ENCODE peak calls at places on chromosomes 1 and 21, in six cellular contexts. One of them, this sample, is unnamed.

GRCh38 chr21:39137248-39138186 is 45.7 kb downstream of the PSMG1 start:
- DNase-seq in colonic mucosa: no peak
- DNase-seq in right lobe of liver: peak; percentile 41
- DNase-seq in PC-3: peak; percentile 35
- DNase-seq in aorta: no peak
- DNase-seq in breast epithelium: no peak
- DNase-seq in this sample: no peak

GRCh38 chr21:14403681-14404318 is 20.9 kb upstream of the HSPA13 start:
- DNase-seq in colonic mucosa: no peak
- DNase-seq in right lobe of liver: no peak
- DNase-seq in PC-3: peak; percentile 65
- DNase-seq in aorta: no peak
- DNase-seq in breast epithelium: no peak
- DNase-seq in this sample: no peak

GRCh38 chr21:39156024-39156423 is 27.2 kb downstream of the PSMG1 start:
- DNase-seq in colonic mucosa: no peak
- DNase-seq in right lobe of liver: no peak
- DNase-seq in PC-3: no peak
- DNase-seq in aorta: no peak
- DNase-seq in breast epithelium: no peak
- DNase-seq in this sample: no peak

GRCh38 chr1:151135433-151136385 is 10.7 kb downstream of the SEMA6C start:
- DNase-seq in colonic mucosa: no peak
- DNase-seq in right lobe of liver: no peak
- DNase-seq in PC-3: no peak
- DNase-seq in aorta: no peak
- DNase-seq in breast epithelium: no peak
- DNase-seq in this sample: no peak

GRCh38 chr21:34582506-34583150 is 32.3 kb downstream of the RCAN1 start:
- DNase-seq in colonic mucosa: peak; percentile 29
- DNase-seq in right lobe of liver: no peak
- DNase-seq in PC-3: peak; percentile 54
- DNase-seq in aorta: no peak
- DNase-seq in breast epithelium: peak; percentile 55
- DNase-seq in this sample: no peak

GRCh38 chr1:183872406-183872805 is 67.5 kb downstream of the RGL1 start:
- DNase-seq in colonic mucosa: no peak
- DNase-seq in right lobe of liver: no peak
- DNase-seq in PC-3: no peak
- DNase-seq in aorta: no peak
- DNase-seq in breast epithelium: no peak
- DNase-seq in this sample: no peak

GRCh38 chr1:12617901-12618660 is at the start of gene DHRS3:
- DNase-seq in colonic mucosa: peak; percentile 84
- DNase-seq in right lobe of liver: peak; percentile 85
- DNase-seq in PC-3: peak; percentile 89
- DNase-seq in aorta: peak; percentile 91
- DNase-seq in breast epithelium: peak; percentile 90
- DNase-seq in this sample: no peak

GRCh38 chr1:77590653-77591052 is 91.8 kb downstream of the ZZZ3 start:
- DNase-seq in colonic mucosa: no peak
- DNase-seq in right lobe of liver: no peak
- DNase-seq in PC-3: no peak
- DNase-seq in aorta: no peak
- DNase-seq in breast epithelium: no peak
- DNase-seq in this sample: no peak

GRCh38 chr1:42258218-42258617 is 76.8 kb downstream of the FOXJ3 start:
- DNase-seq in colonic mucosa: no peak
- DNase-seq in right lobe of liver: no peak
- DNase-seq in PC-3: no peak
- DNase-seq in aorta: no peak
- DNase-seq in breast epithelium: no peak
- DNase-seq in this sample: no peak

GRCh38 chr1:30451532-30452125 is 271.8 kb downstream of the MATN1 start:
- DNase-seq in colonic mucosa: no peak
- DNase-seq in right lobe of liver: no peak
- DNase-seq in PC-3: no peak
- DNase-seq in aorta: no peak
- DNase-seq in breast epithelium: no peak
- DNase-seq in this sample: peak; percentile 29

GRCh38 chr1:90716243-90716551 is 905 bp downstream of the BARHL2 start:
- DNase-seq in colonic mucosa: no peak
- DNase-seq in right lobe of liver: no peak
- DNase-seq in PC-3: no peak
- DNase-seq in aorta: no peak
- DNase-seq in breast epithelium: no peak
- DNase-seq in this sample: no peak

GRCh38 chr1:94863297-94863911 is 43.2 kb downstream of the SLC44A3 start:
- DNase-seq in colonic mucosa: no peak
- DNase-seq in right lobe of liver: no peak
- DNase-seq in PC-3: peak; percentile 63
- DNase-seq in aorta: no peak
- DNase-seq in breast epithelium: peak; percentile 35
- DNase-seq in this sample: no peak

GRCh38 chr1:243621973-243622372 is 228.1 kb downstream of the AKT3 start:
- DNase-seq in colonic mucosa: no peak
- DNase-seq in right lobe of liver: no peak
- DNase-seq in PC-3: no peak
- DNase-seq in aorta: no peak
- DNase-seq in breast epithelium: no peak
- DNase-seq in this sample: no peak

GRCh38 chr1:209150114-209150513 is 433.4 kb upstream of the CAMK1G start:
- DNase-seq in colonic mucosa: no peak
- DNase-seq in right lobe of liver: no peak
- DNase-seq in PC-3: peak; percentile 70
- DNase-seq in aorta: no peak
- DNase-seq in breast epithelium: no peak
- DNase-seq in this sample: no peak

GRCh38 chr1:64042331-64043100 is 160.9 kb upstream of the UBE2U start:
- DNase-seq in colonic mucosa: no peak
- DNase-seq in right lobe of liver: no peak
- DNase-seq in PC-3: peak; percentile 96
- DNase-seq in aorta: no peak
- DNase-seq in breast epithelium: no peak
- DNase-seq in this sample: peak; percentile 64

GRCh38 chr1:205049479-205049878 is 6.5 kb downstream of the CNTN2 start:
- DNase-seq in colonic mucosa: no peak
- DNase-seq in right lobe of liver: no peak
- DNase-seq in PC-3: no peak
- DNase-seq in aorta: no peak
- DNase-seq in breast epithelium: no peak
- DNase-seq in this sample: no peak

GRCh38 chr1:1264868-1265272 is 8.8 kb downstream of the UBE2J2 start:
- DNase-seq in colonic mucosa: no peak
- DNase-seq in right lobe of liver: no peak
- DNase-seq in PC-3: peak; percentile 100
- DNase-seq in aorta: no peak
- DNase-seq in breast epithelium: no peak
- DNase-seq in this sample: no peak

GRCh38 chr1:48246727-48247126 is 24.2 kb downstream of the SLC5A9 start:
- DNase-seq in colonic mucosa: peak; percentile 89
- DNase-seq in right lobe of liver: peak; percentile 72
- DNase-seq in PC-3: peak; percentile 11
- DNase-seq in aorta: peak; percentile 72
- DNase-seq in breast epithelium: peak; percentile 74
- DNase-seq in this sample: no peak

GRCh38 chr1:211630236-211631081 is 45.0 kb downstream of the NEK2 start:
- DNase-seq in colonic mucosa: no peak
- DNase-seq in right lobe of liver: no peak
- DNase-seq in PC-3: no peak
- DNase-seq in aorta: no peak
- DNase-seq in breast epithelium: no peak
- DNase-seq in this sample: no peak

GRCh38 chr21:35925497-35925896 is 134.8 kb downstream of the SETD4 start:
- DNase-seq in colonic mucosa: no peak
- DNase-seq in right lobe of liver: no peak
- DNase-seq in PC-3: peak; percentile 34
- DNase-seq in aorta: peak; percentile 53
- DNase-seq in breast epithelium: peak; percentile 30
- DNase-seq in this sample: no peak

GRCh38 chr1:155591770-155592169 is 18.2 kb upstream of the MSTO1 start:
- DNase-seq in colonic mucosa: peak; percentile 32
- DNase-seq in right lobe of liver: no peak
- DNase-seq in PC-3: peak; percentile 82
- DNase-seq in aorta: no peak
- DNase-seq in breast epithelium: no peak
- DNase-seq in this sample: no peak

GRCh38 chr1:54253480-54253879 is 53.5 kb downstream of the MRPL37 start:
- DNase-seq in colonic mucosa: no peak
- DNase-seq in right lobe of liver: no peak
- DNase-seq in PC-3: peak; percentile 92
- DNase-seq in aorta: no peak
- DNase-seq in breast epithelium: no peak
- DNase-seq in this sample: no peak

GRCh38 chr1:231611111-231611510 is 15.5 kb upstream of the DISC1 start:
- DNase-seq in colonic mucosa: no peak
- DNase-seq in right lobe of liver: no peak
- DNase-seq in PC-3: no peak
- DNase-seq in aorta: no peak
- DNase-seq in breast epithelium: no peak
- DNase-seq in this sample: no peak

GRCh38 chr1:17196496-17197180 is 8.3 kb upstream of the PADI1 start:
- DNase-seq in colonic mucosa: no peak
- DNase-seq in right lobe of liver: no peak
- DNase-seq in PC-3: no peak
- DNase-seq in aorta: no peak
- DNase-seq in breast epithelium: no peak
- DNase-seq in this sample: no peak

GRCh38 chr1:170063109-170063826 is 11.2 kb downstream of the KIFAP3 start:
- DNase-seq in colonic mucosa: no peak
- DNase-seq in right lobe of liver: no peak
- DNase-seq in PC-3: peak; percentile 76
- DNase-seq in aorta: no peak
- DNase-seq in breast epithelium: no peak
- DNase-seq in this sample: no peak

GRCh38 chr1:184888505-184888904 is 85.8 kb downstream of the NIBAN1 start:
- DNase-seq in colonic mucosa: no peak
- DNase-seq in right lobe of liver: no peak
- DNase-seq in PC-3: peak; percentile 67
- DNase-seq in aorta: no peak
- DNase-seq in breast epithelium: no peak
- DNase-seq in this sample: no peak

GRCh38 chr1:109271458-109271857 is 11.5 kb downstream of the PSRC1 start:
- DNase-seq in colonic mucosa: no peak
- DNase-seq in right lobe of liver: no peak
- DNase-seq in PC-3: no peak
- DNase-seq in aorta: no peak
- DNase-seq in breast epithelium: no peak
- DNase-seq in this sample: no peak

GRCh38 chr1:29864431-29865022 is 628.2 kb downstream of the PTPRU start:
- DNase-seq in colonic mucosa: no peak
- DNase-seq in right lobe of liver: no peak
- DNase-seq in PC-3: no peak
- DNase-seq in aorta: no peak
- DNase-seq in breast epithelium: no peak
- DNase-seq in this sample: no peak

DNA sequence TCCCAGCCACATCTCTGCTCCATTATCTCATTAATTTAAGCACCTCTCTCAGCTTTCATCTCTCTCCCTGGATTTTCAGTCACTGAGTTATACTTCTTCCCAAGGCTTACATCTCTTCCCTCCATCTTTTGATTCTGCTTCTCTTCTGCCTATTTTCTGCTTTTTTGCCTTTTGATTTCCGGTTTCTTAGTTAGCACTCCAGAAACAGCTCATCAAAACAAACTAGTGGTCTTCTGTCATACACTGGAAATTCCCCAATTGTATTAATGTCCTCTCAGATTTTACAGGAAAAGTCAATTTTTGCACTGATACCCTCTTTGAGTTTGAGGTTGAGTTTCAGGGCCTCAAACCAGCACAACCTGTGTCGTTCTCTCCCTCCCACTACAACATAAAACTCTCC is 1.5 kb downstream of the LCE3E start:
- DNase-seq in colonic mucosa: no peak
- DNase-seq in right lobe of liver: no peak
- DNase-seq in PC-3: no peak
- DNase-seq in aorta: no peak
- DNase-seq in breast epithelium: no peak
- DNase-seq in this sample: no peak
- H3K9me3 ChIP-seq in colonic mucosa: no peaks in the 10 kb centered on the region
- H3K9me3 ChIP-seq in right lobe of liver: peaks cover 5% of the 10 kb centered on the region
- H3K9me3 ChIP-seq in PC-3: peaks cover 10% of the 10 kb centered on the region
- H3K9me3 ChIP-seq in aorta: no peaks in the 10 kb centered on the region
- H3K9me3 ChIP-seq in breast epithelium: peaks cover 3% of the 10 kb centered on the region
- H3K9me3 ChIP-seq in this sample: peaks cover 7% of the 10 kb centered on the region

DNA sequence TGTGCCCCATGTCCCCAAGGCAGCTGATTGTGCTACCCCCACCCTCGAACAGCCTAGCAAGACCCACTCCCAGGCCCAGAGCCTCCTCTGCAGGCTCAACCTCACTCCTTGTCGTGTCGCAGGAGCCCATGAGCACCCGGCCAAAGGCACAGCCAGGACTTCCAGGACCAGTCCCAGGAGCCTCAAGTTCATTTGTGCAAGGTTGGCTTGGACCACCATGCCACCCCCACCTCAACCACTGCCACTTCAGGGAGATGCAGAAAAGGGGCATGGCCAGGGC is 54.4 kb upstream of the KRTAP11-1 start:
- DNase-seq in colonic mucosa: no peak
- DNase-seq in right lobe of liver: no peak
- DNase-seq in PC-3: no peak
- DNase-seq in aorta: no peak
- DNase-seq in breast epithelium: no peak
- DNase-seq in this sample: no peak
- H3K9me3 ChIP-seq in colonic mucosa: no peaks in the 10 kb centered on the region
- H3K9me3 ChIP-seq in right lobe of liver: no peaks in the 10 kb centered on the region
- H3K9me3 ChIP-seq in PC-3: no peaks in the 10 kb centered on the region
- H3K9me3 ChIP-seq in aorta: no peaks in the 10 kb centered on the region
- H3K9me3 ChIP-seq in breast epithelium: peaks cover 8% of the 10 kb centered on the region
- H3K9me3 ChIP-seq in this sample: no peaks in the 10 kb centered on the region

GRCh38 chr21:18970416-18970815 is 566.8 kb upstream of the TMPRSS15 start:
- DNase-seq in colonic mucosa: no peak
- DNase-seq in right lobe of liver: no peak
- DNase-seq in PC-3: no peak
- DNase-seq in aorta: no peak
- DNase-seq in breast epithelium: no peak
- DNase-seq in this sample: no peak
- H3K9me3 ChIP-seq in colonic mucosa: no peaks in the 10 kb centered on the region
- H3K9me3 ChIP-seq in right lobe of liver: no peaks in the 10 kb centered on the region
- H3K9me3 ChIP-seq in PC-3: no peaks in the 10 kb centered on the region
- H3K9me3 ChIP-seq in aorta: peaks cover 1% of the 10 kb centered on the region
- H3K9me3 ChIP-seq in breast epithelium: no peaks in the 10 kb centered on the region
- H3K9me3 ChIP-seq in this sample: no peaks in the 10 kb centered on the region

GRCh38 chr21:28393279-28393678 is 599.4 kb downstream of the LTN1 start:
- DNase-seq in colonic mucosa: peak; percentile 71
- DNase-seq in right lobe of liver: no peak
- DNase-seq in PC-3: peak; percentile 29
- DNase-seq in aorta: no peak
- DNase-seq in breast epithelium: no peak
- DNase-seq in this sample: no peak
- H3K9me3 ChIP-seq in colonic mucosa: no peaks in the 10 kb centered on the region
- H3K9me3 ChIP-seq in right lobe of liver: no peaks in the 10 kb centered on the region
- H3K9me3 ChIP-seq in PC-3: no peaks in the 10 kb centered on the region
- H3K9me3 ChIP-seq in aorta: no peaks in the 10 kb centered on the region
- H3K9me3 ChIP-seq in breast epithelium: no peaks in the 10 kb centered on the region
- H3K9me3 ChIP-seq in this sample: no peaks in the 10 kb centered on the region